ENCODE peak calls at places on chromosomes 3 and 15, in eight cellular contexts. K, I, D, P, E, Y, T and S are unnamed samples.

GRCh38 chr3:126782554-126782953 is 78.5 kb downstream of the CHCHD6 start:
- DNase-seq in Y (no peak), I (no peak), D (peak; percentile 87), T (no peak), K (no peak), E (peak; percentile 85), P (peak; percentile 62), S (no peak)

GRCh38 chr3:105401691-105402149 is 35.0 kb downstream of the ALCAM start:
- DNase-seq in K (no peak), Y (no peak), P (peak; percentile 63), D (peak; percentile 37), I (no peak), T (no peak), E (no peak), S (no peak)

GRCh38 chr3:191795196-191795595 is 334.2 kb downstream of the PYDC2 start:
- DNase-seq in D (no peak), I (no peak), T (no peak), P (no peak), E (no peak), K (no peak), Y (no peak), S (no peak)

GRCh38 chr15:64454282-64454681 is 6.1 kb upstream of the ZNF609 start:
- DNase-seq in D (no peak), E (no peak), T (no peak), P (no peak), K (no peak), I (no peak), Y (no peak), S (no peak)

GRCh38 chr15:68368731-68369435 is 63.1 kb downstream of the ITGA11 start:
- DNase-seq in K (no peak), T (no peak), Y (no peak), P (no peak), D (peak; percentile 58), E (no peak), I (no peak), S (no peak)

GRCh38 chr15:81071130-81071529 is 62.9 kb upstream of the CFAP161 start:
- DNase-seq in D (peak; percentile 46), E (peak; percentile 18), I (no peak), Y (no peak), T (no peak), P (no peak), K (no peak), S (no peak)

GRCh38 chr15:60585743-60586708 is 107.1 kb upstream of the ICE2 start:
- DNase-seq in Y (peak; percentile 73), T (peak; percentile 60), E (peak; percentile 67), I (peak; percentile 36), K (peak; percentile 62), D (peak; percentile 78), P (no peak), S (peak; percentile 59)

GRCh38 chr15:81256916-81257315 is 60.2 kb downstream of the IL16 start:
- DNase-seq in T (no peak), P (no peak), K (no peak), I (no peak), Y (no peak), E (peak; percentile 59), D (peak; percentile 73), S (no peak)

GRCh38 chr3:119829431-119829830 is 47.5 kb downstream of the NR1I2 start:
- DNase-seq in T (no peak), P (no peak), E (no peak), K (no peak), Y (no peak), I (no peak), D (no peak), S (no peak)

GRCh38 chr3:127820221-127820870 is 2.0 kb downstream of the MGLL start:
- DNase-seq in T (no peak), I (no peak), D (peak; percentile 46), Y (no peak), E (no peak), K (no peak), P (no peak), S (no peak)